ENCODE peak calls at places on chromosome 12, in eight cellular contexts. G is fibroblast of villous mesenchyme; J is Right ventricle myocardium superior; H is GM20000; U is nucleus accumbens; L is NCI-H748 treated with DMSO at 0.1 percent for 48 hours; X is non-pigmented ciliary epithelial cell; M is stimulated activated CD8-positive, alpha-beta memory T cell treated with anti-CD3 and anti-CD28 coated beads, Interleukin-15, amount 100 ng/mL, for 4 hours. I is an unnamed sample.

GRCh38 chr12:41636658-41637057 is 448.5 kb downstream of the PDZRN4 start:
- DNase-seq in G (no peak), J (no peak), H (no peak), U (no peak), L (no peak), X (no peak), M (no peak), I (no peak)

GRCh38 chr12:66629138-66629880 is 49.6 kb downstream of the GRIP1 start:
- DNase-seq in G (no peak), J (no peak), H (no peak), U (no peak), L (no peak), X (no peak), M (no peak), I (no peak)

GRCh38 chr12:7107181-7108041 is 1.6 kb downstream of the C1RL start:
- DNase-seq in G (peak; percentile 28), J (no peak), H (no peak), U (no peak), L (no peak), X (no peak), M (no peak), I (no peak)

GRCh38 chr12:92144045-92144630 is 1.5 kb downstream of the BTG1 start:
- DNase-seq in G (peak; percentile 98), J (peak; percentile 61), H (no peak), U (no peak), L (peak; percentile 90), X (peak; percentile 95), M (peak; percentile 60), I (peak; percentile 89)

GRCh38 chr12:49728446-49728845 is 12.9 kb upstream of the TMBIM6 start:
- DNase-seq in G (no peak), J (no peak), H (no peak), U (no peak), L (no peak), X (no peak), M (no peak), I (no peak)

GRCh38 chr12:64610660-64611429 is 550 bp downstream of the RASSF3 start:
- DNase-seq in G (peak; percentile 58), J (peak; percentile 84), H (peak; percentile 86), U (no peak), L (peak; percentile 32), X (no peak), M (peak; percentile 47), I (no peak)

GRCh38 chr12:84136862-84137367 is 775.7 kb downstream of the SLC6A15 start:
- DNase-seq in G (peak; percentile 18), J (no peak), H (no peak), U (no peak), L (peak; percentile 25), X (no peak), M (no peak), I (no peak)

GRCh38 chr12:2752676-2753371 is 41.9 kb upstream of the FKBP4 start:
- DNase-seq in G (peak; percentile 70), J (peak; percentile 82), H (peak; percentile 81), U (no peak), L (no peak), X (peak; percentile 11), M (peak; percentile 17), I (no peak)

GRCh38 chr12:20028033-20028432 is 340.3 kb upstream of the PDE3A start:
- DNase-seq in G (no peak), J (no peak), H (peak; percentile 14), U (no peak), L (no peak), X (no peak), M (no peak), I (no peak)

GRCh38 chr12:123278150-123278627 is 6.5 kb upstream of the CDK2AP1 start:
- DNase-seq in G (no peak), J (no peak), H (peak; percentile 83), U (no peak), L (no peak), X (no peak), M (no peak), I (no peak)

GRCh38 chr12:52715416-52715815 is 12.1 kb upstream of the KRT77 start:
- DNase-seq in G (no peak), J (no peak), H (no peak), U (no peak), L (no peak), X (no peak), M (no peak), I (no peak)

GRCh38 chr12:62778187-62778586 is 156.8 kb downstream of the PPM1H start:
- DNase-seq in G (no peak), J (no peak), H (no peak), U (no peak), L (no peak), X (no peak), M (no peak), I (no peak)

GRCh38 chr12:24697769-24698168 is 251.1 kb downstream of the BCAT1 start:
- DNase-seq in G (no peak), J (no peak), H (no peak), U (no peak), L (no peak), X (no peak), M (no peak), I (no peak)

GRCh38 chr12:48764521-48764920 is 24.4 kb downstream of the ADCY6 start:
- DNase-seq in G (no peak), J (no peak), H (no peak), U (no peak), L (no peak), X (no peak), M (no peak), I (no peak)

GRCh38 chr12:108630481-108631207 is 3.0 kb downstream of the SELPLG start:
- DNase-seq in G (peak; percentile 87), J (no peak), H (no peak), U (no peak), L (no peak), X (no peak), M (no peak), I (no peak)

GRCh38 chr12:113359133-113359938 is 949 bp downstream of the PLBD2 start:
- DNase-seq in G (peak; percentile 32), J (peak; percentile 81), H (no peak), U (no peak), L (no peak), X (no peak), M (no peak), I (no peak)

GRCh38 chr12:65962921-65963883 is 138.9 kb downstream of the HMGA2 start:
- DNase-seq in G (no peak), J (peak; percentile 40), H (peak; percentile 16), U (no peak), L (peak; percentile 43), X (no peak), M (no peak), I (no peak)

GRCh38 chr12:94699796-94700195 is 49.4 kb upstream of the TMCC3 start:
- DNase-seq in G (no peak), J (no peak), H (no peak), U (no peak), L (no peak), X (no peak), M (no peak), I (no peak)

GRCh38 chr12:10186299-10186698 is 7.5 kb downstream of the TMEM52B start:
- DNase-seq in G (no peak), J (peak; percentile 57), H (no peak), U (no peak), L (no peak), X (no peak), M (no peak), I (no peak)

GRCh38 chr12:8622681-8623080 is 10.0 kb upstream of the AICDA start:
- DNase-seq in G (no peak), J (no peak), H (no peak), U (no peak), L (no peak), X (no peak), M (no peak), I (no peak)

GRCh38 chr12:120453977-120454376 is 7.7 kb downstream of the GATC start:
- DNase-seq in G (peak; percentile 30), J (no peak), H (peak; percentile 41), U (no peak), L (no peak), X (no peak), M (no peak), I (no peak)

GRCh38 chr12:41011939-41012338 is 176.2 kb upstream of the PDZRN4 start:
- DNase-seq in G (no peak), J (no peak), H (no peak), U (no peak), L (no peak), X (no peak), M (no peak), I (no peak)